ENCODE peak calls at places on chromosomes 5 and 9, in four cellular contexts. One of them, this sample, is unnamed.

GRCh38 chr5:95178046-95178651 is 106.7 kb downstream of the MCTP1 start:
- DNase-seq in WTC11: peak
- DNase-seq in HepG2: peak
- DNase-seq in K562: no peak
- DNase-seq in this sample: peak

GRCh38 chr5:63293317-63293716 is 668.9 kb downstream of the HTR1A start:
- DNase-seq in WTC11: no peak
- DNase-seq in HepG2: no peak
- DNase-seq in K562: no peak
- DNase-seq in this sample: no peak

GRCh38 chr5:74865799-74866652 is at the start of gene FAM169A:
- DNase-seq in WTC11: peak
- DNase-seq in HepG2: no peak
- DNase-seq in K562: no peak
- DNase-seq in this sample: peak

GRCh38 chr9:120531683-120532300 is 48.2 kb downstream of the CDK5RAP2 start:
- DNase-seq in WTC11: peak
- DNase-seq in HepG2: peak
- DNase-seq in K562: no peak
- DNase-seq in this sample: peak

GRCh38 chr9:80648336-80648735 is 1041.0 kb downstream of the TLE1 start:
- DNase-seq in WTC11: no peak
- DNase-seq in HepG2: no peak
- DNase-seq in K562: no peak
- DNase-seq in this sample: no peak

GRCh38 chr5:154262376-154262775 is 71.8 kb downstream of the GALNT10 start:
- DNase-seq in WTC11: no peak
- DNase-seq in HepG2: no peak
- DNase-seq in K562: no peak
- DNase-seq in this sample: no peak

GRCh38 chr9:127898433-127899199 is 787 bp downstream of the ST6GALNAC6 start:
- DNase-seq in WTC11: no peak
- DNase-seq in HepG2: peak
- DNase-seq in K562: peak
- DNase-seq in this sample: peak

GRCh38 chr5:52674815-52675545 is 112.7 kb upstream of the ITGA1 start:
- DNase-seq in WTC11: no peak
- DNase-seq in HepG2: no peak
- DNase-seq in K562: no peak
- DNase-seq in this sample: no peak

GRCh38 chr5:126460977-126461376 is 37.8 kb downstream of the GRAMD2B start:
- DNase-seq in WTC11: no peak
- DNase-seq in HepG2: no peak
- DNase-seq in K562: no peak
- DNase-seq in this sample: no peak

GRCh38 chr9:91515074-91515687 is 91.5 kb upstream of the NFIL3 start:
- DNase-seq in WTC11: no peak
- DNase-seq in HepG2: no peak
- DNase-seq in K562: peak
- DNase-seq in this sample: peak

GRCh38 chr5:129652353-129653138 is 95.3 kb upstream of the MINAR2 start:
- DNase-seq in WTC11: no peak
- DNase-seq in HepG2: no peak
- DNase-seq in K562: no peak
- DNase-seq in this sample: no peak

GRCh38 chr5:159850192-159850573 is 66.1 kb upstream of the ADRA1B start:
- DNase-seq in WTC11: no peak
- DNase-seq in HepG2: no peak
- DNase-seq in K562: no peak
- DNase-seq in this sample: no peak

GRCh38 chr9:90340421-90340820 is 302.2 kb downstream of the DIRAS2 start:
- DNase-seq in WTC11: no peak
- DNase-seq in HepG2: no peak
- DNase-seq in K562: no peak
- DNase-seq in this sample: no peak

GRCh38 chr9:70563437-70564204 is 149.2 kb upstream of the KLF9 start:
- DNase-seq in WTC11: no peak
- DNase-seq in HepG2: no peak
- DNase-seq in K562: no peak
- DNase-seq in this sample: no peak

GRCh38 chr9:124001865-124002525 is 9.6 kb upstream of the LHX2 start:
- DNase-seq in WTC11: no peak
- DNase-seq in HepG2: no peak
- DNase-seq in K562: no peak
- DNase-seq in this sample: no peak

GRCh38 chr9:89604463-89605180 is at the start of gene GADD45G:
- DNase-seq in WTC11: peak
- DNase-seq in HepG2: no peak
- DNase-seq in K562: peak
- DNase-seq in this sample: peak

GRCh38 chr9:93642961-93643360 is 66.6 kb downstream of the PHF2 start:
- DNase-seq in WTC11: no peak
- DNase-seq in HepG2: no peak
- DNase-seq in K562: no peak
- DNase-seq in this sample: no peak

GRCh38 chr9:97905228-97905627 is 17.1 kb downstream of the TRMO start:
- DNase-seq in WTC11: no peak
- DNase-seq in HepG2: no peak
- DNase-seq in K562: no peak
- DNase-seq in this sample: no peak

GRCh38 chr5:14672082-14672481 is 7.6 kb downstream of the OTULIN start:
- DNase-seq in WTC11: no peak
- DNase-seq in HepG2: no peak
- DNase-seq in K562: no peak
- DNase-seq in this sample: no peak

GRCh38 chr9:113907282-113907681 is 31.2 kb downstream of the ZNF618 start:
- DNase-seq in WTC11: no peak
- DNase-seq in HepG2: no peak
- DNase-seq in K562: no peak
- DNase-seq in this sample: no peak

GRCh38 chr5:135149229-135149955 is 115.4 kb upstream of the PITX1 start:
- DNase-seq in WTC11: no peak
- DNase-seq in HepG2: no peak
- DNase-seq in K562: no peak
- DNase-seq in this sample: no peak

GRCh38 chr9:87708989-87709706 is 16.8 kb upstream of the CTSL start:
- DNase-seq in WTC11: no peak
- DNase-seq in HepG2: no peak
- DNase-seq in K562: no peak
- DNase-seq in this sample: no peak

GRCh38 chr9:16341176-16341575 is 529.3 kb downstream of the BNC2 start:
- DNase-seq in WTC11: no peak
- DNase-seq in HepG2: no peak
- DNase-seq in K562: no peak
- DNase-seq in this sample: no peak

GRCh38 chr5:179918742-179919486 is 11.2 kb upstream of the TBC1D9B start:
- DNase-seq in WTC11: no peak
- DNase-seq in HepG2: no peak
- DNase-seq in K562: no peak
- DNase-seq in this sample: no peak

GRCh38 chr5:74179183-74179582 is 461.3 kb downstream of the ENC1 start:
- DNase-seq in WTC11: no peak
- DNase-seq in HepG2: no peak
- DNase-seq in K562: no peak
- DNase-seq in this sample: no peak

GRCh38 chr9:131610231-131610761 is 65.0 kb downstream of the PRRT1B start:
- DNase-seq in WTC11: no peak
- DNase-seq in HepG2: no peak
- DNase-seq in K562: no peak
- DNase-seq in this sample: no peak

GRCh38 chr5:179762079-179762780 is 29.6 kb downstream of the MAML1 start:
- DNase-seq in WTC11: no peak
- DNase-seq in HepG2: peak
- DNase-seq in K562: peak
- DNase-seq in this sample: no peak

GRCh38 chr5:151471276-151471675 is 23.9 kb downstream of the SLC36A1 start:
- DNase-seq in WTC11: no peak
- DNase-seq in HepG2: no peak
- DNase-seq in K562: no peak
- DNase-seq in this sample: no peak

GRCh38 chr5:103450333-103451061 is 112.1 kb downstream of the NUDT12 start:
- DNase-seq in WTC11: no peak
- DNase-seq in HepG2: no peak
- DNase-seq in K562: no peak
- DNase-seq in this sample: no peak

GRCh38 chr9:83601463-83601862 is 21.5 kb upstream of the IDNK start:
- DNase-seq in WTC11: no peak
- DNase-seq in HepG2: no peak
- DNase-seq in K562: no peak
- DNase-seq in this sample: no peak

GRCh38 chr9:85704744-85705143 is 37.0 kb downstream of the AGTPBP1 start:
- DNase-seq in WTC11: no peak
- DNase-seq in HepG2: no peak
- DNase-seq in K562: no peak
- DNase-seq in this sample: no peak

GRCh38 chr5:135063511-135064234 is 29.6 kb upstream of the PITX1 start:
- DNase-seq in WTC11: no peak
- DNase-seq in HepG2: no peak
- DNase-seq in K562: peak
- DNase-seq in this sample: no peak

GRCh38 chr9:134666801-134667200 is 25.2 kb downstream of the COL5A1 start:
- DNase-seq in WTC11: no peak
- DNase-seq in HepG2: no peak
- DNase-seq in K562: no peak
- DNase-seq in this sample: no peak

GRCh38 chr9:136538599-136539426 is 7.0 kb downstream of the NOTCH1 start:
- DNase-seq in WTC11: no peak
- DNase-seq in HepG2: no peak
- DNase-seq in K562: no peak
- DNase-seq in this sample: no peak

GRCh38 chr5:53291528-53291927 is 182.0 kb upstream of the MOCS2 start:
- DNase-seq in WTC11: no peak
- DNase-seq in HepG2: no peak
- DNase-seq in K562: no peak
- DNase-seq in this sample: no peak

DNA sequence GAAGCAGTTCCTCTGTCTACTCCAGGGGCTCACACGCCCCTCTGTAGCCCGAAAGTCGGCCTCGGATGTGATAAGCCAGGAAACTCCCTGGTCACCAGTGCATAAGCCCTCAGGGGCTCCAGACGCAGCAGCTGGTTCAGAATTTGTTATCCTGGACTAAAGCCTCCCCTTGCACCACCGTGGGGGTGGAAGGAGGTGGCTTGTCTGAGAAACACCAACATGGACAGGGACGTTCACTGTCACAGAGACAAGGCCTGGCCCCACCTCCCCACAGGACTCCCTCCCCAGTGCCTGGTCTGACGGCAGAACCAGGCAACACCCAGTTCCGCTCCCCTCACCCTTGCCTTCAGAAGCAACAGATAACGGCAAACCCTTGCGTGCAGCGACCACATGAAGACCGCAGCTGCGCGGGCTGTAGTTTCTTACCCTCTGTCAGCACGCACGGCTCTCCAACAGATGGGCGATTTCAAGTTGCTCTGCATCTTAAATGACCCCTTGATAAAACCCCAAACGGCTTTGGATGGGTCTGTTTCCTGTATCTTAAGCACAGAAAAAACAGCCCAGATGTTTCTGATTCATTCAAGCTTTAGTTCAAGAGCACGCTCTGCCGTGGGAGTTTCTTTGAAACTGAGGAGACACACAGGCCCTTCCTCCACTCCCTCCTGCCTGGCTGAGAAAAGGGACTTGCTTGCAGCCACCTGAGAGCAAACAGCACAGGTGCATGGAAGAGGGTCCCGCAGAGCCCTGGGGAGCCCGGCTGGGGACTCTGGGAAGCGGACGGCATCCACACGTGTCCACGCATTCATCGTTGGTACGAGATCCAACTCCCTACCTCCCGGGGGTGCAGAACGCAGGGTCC is 44.7 kb upstream of the NKD2 start:
- DNase-seq in WTC11: no peak
- DNase-seq in HepG2: no peak
- DNase-seq in K562: peak
- DNase-seq in this sample: no peak
- TF ChIP-seq ELF4 in WTC11: no peak
- TF ChIP-seq ELF4 in HepG2: no peak
- TF ChIP-seq ELF4 in K562: no peak
- TF ChIP-seq ELF4 in this sample: no peak

GRCh38 chr5:80083115-80083890 is 48.2 kb downstream of the THBS4 start:
- DNase-seq in WTC11: peak
- DNase-seq in HepG2: peak
- DNase-seq in K562: peak
- DNase-seq in this sample: peak
- TF ChIP-seq ELF4 in WTC11: no peak
- TF ChIP-seq ELF4 in HepG2: no peak
- TF ChIP-seq ELF4 in K562: no peak
- TF ChIP-seq ELF4 in this sample: no peak

DNA sequence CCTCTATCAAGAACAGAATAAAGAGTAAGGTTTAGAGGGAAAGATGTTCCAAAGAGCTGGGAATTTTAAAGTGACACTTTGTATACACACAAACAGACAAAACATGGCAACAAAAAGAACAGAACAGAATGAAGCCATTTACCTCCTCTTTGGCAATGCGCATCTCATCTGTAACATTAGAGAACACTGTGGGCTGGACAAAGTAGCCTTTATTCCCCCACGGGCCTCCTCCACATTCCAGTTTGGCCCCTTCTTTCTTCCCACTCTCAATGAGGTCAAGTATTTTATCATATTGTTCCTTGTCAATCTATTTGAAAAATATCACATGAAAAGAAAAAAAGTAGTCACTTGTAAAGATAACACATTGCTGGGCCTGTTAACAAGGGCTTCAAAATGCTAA is 41.0 kb downstream of the ALDH1A1 start:
- DNase-seq in WTC11: no peak
- DNase-seq in HepG2: no peak
- DNase-seq in K562: no peak
- DNase-seq in this sample: no peak
- TF ChIP-seq ELF4 in WTC11: no peak
- TF ChIP-seq ELF4 in HepG2: no peak
- TF ChIP-seq ELF4 in K562: no peak
- TF ChIP-seq ELF4 in this sample: no peak

DNA sequence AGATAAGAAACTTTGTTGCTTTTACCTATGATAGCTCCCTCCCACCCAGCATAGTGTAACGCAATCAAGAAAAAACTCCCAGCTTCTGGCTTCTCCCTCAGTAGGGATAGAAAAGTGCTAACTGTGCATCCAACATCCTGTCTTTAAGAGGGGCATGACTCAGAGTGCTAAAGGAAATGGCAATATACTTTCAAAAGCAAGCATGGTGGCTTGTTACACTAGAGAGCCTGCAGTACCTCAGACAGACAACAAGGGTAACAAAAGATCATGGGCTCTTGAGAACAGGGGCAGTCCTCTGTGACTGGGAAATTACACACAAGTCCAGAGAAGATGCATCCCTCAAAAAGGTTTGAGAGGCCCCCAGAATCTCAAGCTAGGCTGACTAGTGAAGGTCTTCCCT is 37.8 kb downstream of the PRELID2 start:
- DNase-seq in WTC11: no peak
- DNase-seq in HepG2: no peak
- DNase-seq in K562: no peak
- DNase-seq in this sample: no peak
- TF ChIP-seq ELF4 in WTC11: no peak
- TF ChIP-seq ELF4 in HepG2: no peak
- TF ChIP-seq ELF4 in K562: no peak
- TF ChIP-seq ELF4 in this sample: no peak

GRCh38 chr5:56849671-56850070 is 34.3 kb downstream of the MAP3K1 start:
- DNase-seq in WTC11: no peak
- DNase-seq in HepG2: no peak
- DNase-seq in K562: no peak
- DNase-seq in this sample: no peak
- TF ChIP-seq ELF4 in WTC11: no peak
- TF ChIP-seq ELF4 in HepG2: no peak
- TF ChIP-seq ELF4 in K562: no peak
- TF ChIP-seq ELF4 in this sample: no peak

This sample was measured in HEK293T.